ENCODE peak calls at places on chromosomes 4 and X, in four cellular contexts. B is K562, Q is cardiac fibroblast, E is tibial artery. K is an unnamed sample.
A peak's percentile ranks its signal among the peaks of the same experiment; 100 is the strongest.

GRCh38 chr4:124431663-124432192 is 280.8 kb downstream of the ANKRD50 start:
- DNase-seq in E (no peak), B (no peak), Q (no peak), K (no peak)

GRCh38 chr4:185218312-185218711 is 8.9 kb downstream of the SNX25 start:
- DNase-seq in E (no peak), B (no peak), Q (no peak), K (no peak)

GRCh38 chr4:154313004-154313587 is 178.5 kb downstream of the DCHS2 start:
- DNase-seq in B (no peak), Q (no peak), E (no peak), K (no peak)

GRCh38 chr4:112213850-112214249 is 17.7 kb upstream of the AP1AR start:
- DNase-seq in B (no peak), E (no peak), Q (peak; percentile 73), K (no peak)

GRCh38 chrX:15107367-15107988 is 162.4 kb downstream of the ASB9 start:
- DNase-seq in B (no peak), E (no peak), Q (no peak), K (no peak)

GRCh38 chr4:168028568-168028967 is 63.8 kb upstream of the ANXA10 start:
- DNase-seq in Q (peak; percentile 22), B (no peak), E (no peak), K (no peak)

GRCh38 chrX:120452131-120452530 is 17.0 kb downstream of the LAMP2 start:
- DNase-seq in Q (peak; percentile 46), E (no peak), B (no peak), K (no peak)

GRCh38 chrX:80306007-80306406 is 114.2 kb upstream of the TENT5D start:
- DNase-seq in Q (no peak), B (no peak), E (no peak), K (no peak)

GRCh38 chr4:39228377-39228776 is 46.0 kb downstream of the WDR19 start:
- DNase-seq in B (no peak), Q (no peak), E (no peak), K (no peak)

GRCh38 chr4:44145868-44146267 is 302.7 kb downstream of the KCTD8 start:
- DNase-seq in Q (peak; percentile 0), B (no peak), E (no peak), K (no peak)

GRCh38 chrX:54180403-54180802 is 2.7 kb downstream of the FAM120C start:
- DNase-seq in Q (peak; percentile 20), E (no peak), B (no peak), K (no peak)

GRCh38 chr4:146336413-146336807 is 122.1 kb downstream of the REELD1 start:
- DNase-seq in E (no peak), B (no peak), Q (no peak), K (no peak)

GRCh38 chr4:173281420-173282333 is 52.5 kb downstream of the HMGB2 start:
- DNase-seq in Q (no peak), B (no peak), E (no peak), K (no peak)

GRCh38 chrX:100478714-100479113 is 68.6 kb upstream of the PCDH19 start:
- DNase-seq in Q (no peak), B (no peak), E (no peak), K (no peak)

GRCh38 chr4:26330946-26331345 is 10.1 kb downstream of the RBPJ start:
- DNase-seq in B (no peak), Q (no peak), E (no peak), K (peak; percentile 18)

GRCh38 chr4:28226962-28227361 is 1366.3 kb downstream of the STIM2 start:
- DNase-seq in Q (no peak), E (no peak), B (no peak), K (no peak)

GRCh38 chrX:57406149-57406548 is 119.6 kb downstream of the FAAH2 start:
- DNase-seq in Q (no peak), B (no peak), E (no peak), K (no peak)

GRCh38 chrX:73262991-73263390 is 48.3 kb upstream of the NAP1L2 start:
- DNase-seq in E (no peak), B (no peak), Q (no peak), K (no peak)

GRCh38 chr4:16591867-16592266 is 306.6 kb downstream of the LDB2 start:
- DNase-seq in B (no peak), E (no peak), Q (peak; percentile 86), K (no peak)

GRCh38 chr4:176849076-176849475 is 56.4 kb upstream of the VEGFC start:
- DNase-seq in E (no peak), Q (no peak), B (no peak), K (no peak)

GRCh38 chrX:154123241-154124219 is 20.5 kb upstream of the OPN1LW start:
- DNase-seq in E (no peak), B (peak; percentile 71), Q (peak; percentile 4), K (peak; percentile 31)

GRCh38 chr4:34771632-34772031 is 1472.7 kb downstream of the ARAP2 start:
- DNase-seq in E (no peak), B (no peak), Q (no peak), K (no peak)

GRCh38 chr4:61805979-61806378 is 605.9 kb downstream of the ADGRL3 start:
- DNase-seq in Q (no peak), E (no peak), B (no peak), K (no peak)

DNA sequence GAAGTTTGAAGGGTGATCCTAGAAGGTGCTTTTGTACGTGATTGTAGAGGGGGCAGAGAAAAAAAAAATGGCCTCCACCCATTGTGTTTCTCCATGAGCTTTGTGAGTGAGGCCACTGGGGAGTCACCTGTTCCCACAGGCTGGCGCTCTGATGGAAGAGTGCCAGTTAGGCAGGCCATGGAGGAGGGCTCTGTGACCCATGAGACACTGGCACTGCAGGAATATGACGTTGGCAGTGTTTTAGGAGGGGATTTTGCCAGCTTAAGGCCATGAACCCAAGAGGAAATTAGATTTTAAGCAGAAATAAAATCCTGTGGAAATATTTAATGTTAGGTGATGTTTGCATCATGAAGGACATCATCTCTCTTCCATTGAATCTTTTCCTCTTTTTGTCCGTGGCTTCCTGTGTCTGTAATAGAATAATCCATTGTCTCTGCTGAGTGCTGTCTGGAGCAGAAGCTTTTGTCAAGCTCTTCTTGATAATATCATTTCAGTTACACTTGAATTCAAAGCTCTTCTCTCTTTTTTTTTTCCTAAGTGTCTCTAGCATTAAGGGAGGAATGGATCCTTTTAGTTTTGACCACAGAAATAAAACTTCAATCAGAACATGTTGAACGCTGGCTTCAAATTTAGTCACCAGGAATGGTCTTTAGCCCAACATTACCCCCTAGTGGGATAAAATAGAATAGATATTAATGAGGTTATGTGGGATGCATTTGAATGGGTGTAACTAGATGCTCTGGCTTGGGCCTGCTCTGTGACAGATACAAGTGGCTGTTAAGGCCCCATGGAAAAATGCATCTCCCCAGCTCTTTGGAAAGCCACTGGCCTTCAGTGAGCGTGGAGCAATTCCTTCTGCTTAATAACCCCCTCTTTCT is 41.0 kb upstream of the UCP1 start:
- DNase-seq in E (no peak), Q (peak; percentile 61), B (peak; percentile 37), K (no peak)
- TF ChIP-seq CTCF in E (peak; percentile 49), Q (peak; percentile 40), B (peak; percentile 46), K (peak; percentile 67)

DNA sequence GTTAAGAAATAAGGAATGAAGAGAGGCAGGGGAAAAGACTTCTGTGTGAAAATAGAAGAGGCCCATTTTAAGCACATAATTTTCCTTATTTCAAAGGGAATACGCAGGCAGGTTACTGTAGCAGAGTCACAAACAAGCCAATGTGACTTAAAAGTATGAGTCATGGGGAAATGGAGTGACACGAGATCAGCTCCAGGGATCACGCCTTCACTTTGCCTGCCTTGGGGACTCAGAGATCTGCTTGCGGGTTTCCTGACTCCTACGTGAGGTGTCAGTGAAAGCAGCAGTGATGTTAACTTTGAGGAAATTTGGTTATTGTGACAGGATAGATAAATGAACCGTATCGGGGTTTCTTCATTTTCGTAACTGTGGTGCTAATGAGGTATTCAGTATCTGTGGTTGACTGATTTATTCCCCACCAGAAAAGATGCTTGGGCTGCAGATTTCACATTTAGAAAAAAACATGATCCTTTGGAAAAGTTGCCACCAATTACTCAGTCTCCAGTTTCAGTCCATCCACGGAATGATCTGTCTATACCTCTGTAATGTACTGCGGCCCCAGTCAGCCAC is 383.3 kb upstream of the ZFP42 start:
- DNase-seq in Q (no peak), B (no peak), E (no peak), K (no peak)
- TF ChIP-seq CTCF in Q (no peak), B (no peak), E (no peak), K (no peak)

DNA sequence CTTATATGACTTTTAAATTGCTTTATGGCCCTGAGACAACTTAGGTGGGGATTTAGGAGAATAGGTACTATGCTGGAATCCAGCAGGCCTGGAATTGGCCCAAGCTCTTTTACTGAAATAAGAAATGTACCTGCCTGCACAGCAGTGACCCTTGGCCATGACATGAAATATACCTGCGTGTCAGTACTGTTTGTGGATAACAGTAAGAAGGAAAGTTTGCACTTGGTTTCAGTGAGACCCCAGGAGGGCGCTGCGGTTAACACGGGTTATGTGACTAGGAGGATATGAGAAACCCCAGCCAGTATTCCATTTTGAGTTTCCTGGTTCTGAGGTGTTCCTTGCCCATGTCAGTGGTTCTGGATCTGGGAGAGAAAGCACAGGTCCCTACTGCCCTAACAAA is 5.3 kb downstream of the MTM1 start:
- DNase-seq in B (no peak), Q (no peak), E (no peak), K (no peak)
- TF ChIP-seq CTCF in B (no peak), Q (no peak), E (no peak), K (no peak)

GRCh38 chr4:1578968-1579833 is 104.9 kb downstream of the FAM53A start:
- DNase-seq in E (peak; percentile 88), B (peak; percentile 81), Q (peak; percentile 84), K (peak; percentile 68)
- TF ChIP-seq CTCF in E (peak; percentile 20), B (peak; percentile 61), Q (peak; percentile 12), K (peak; percentile 79)

DNA sequence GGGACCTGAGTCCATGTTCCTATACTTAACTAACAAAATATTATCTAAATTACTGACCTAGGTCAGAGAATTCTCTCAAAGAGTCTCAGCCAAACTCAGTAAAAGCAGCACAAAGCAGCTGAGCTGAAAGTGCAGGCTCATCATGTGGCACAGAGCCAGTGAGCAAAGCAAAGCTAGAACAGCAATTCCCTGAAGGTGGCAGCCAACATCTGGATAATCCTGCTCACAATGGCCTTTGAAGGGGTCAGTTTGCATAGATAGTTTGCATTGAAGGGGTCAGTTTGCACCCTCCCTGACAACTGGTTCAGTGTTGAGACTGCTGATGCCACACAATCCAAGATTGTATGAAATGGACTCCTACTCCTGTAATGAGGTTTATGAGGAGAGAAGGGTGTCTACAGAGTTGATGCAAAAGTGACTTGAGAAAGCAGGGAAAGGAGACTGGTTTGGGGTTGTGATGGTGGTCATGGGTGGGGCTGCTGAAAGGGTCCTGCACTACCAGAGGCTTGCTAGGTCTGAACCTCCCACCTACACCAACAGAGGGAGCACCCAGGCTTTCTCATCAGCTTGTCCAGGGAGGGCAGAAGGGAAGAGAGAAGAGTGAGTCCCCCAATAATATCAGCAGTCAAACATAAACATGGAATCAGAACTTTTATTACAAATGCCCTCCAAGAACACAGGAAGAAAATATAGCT is 39.7 kb downstream of the TRIM61 start:
- DNase-seq in B (no peak), Q (peak; percentile 50), E (no peak), K (no peak)
- TF ChIP-seq CTCF in B (peak; percentile 14), Q (peak; percentile 9), E (no peak), K (no peak)

DNA sequence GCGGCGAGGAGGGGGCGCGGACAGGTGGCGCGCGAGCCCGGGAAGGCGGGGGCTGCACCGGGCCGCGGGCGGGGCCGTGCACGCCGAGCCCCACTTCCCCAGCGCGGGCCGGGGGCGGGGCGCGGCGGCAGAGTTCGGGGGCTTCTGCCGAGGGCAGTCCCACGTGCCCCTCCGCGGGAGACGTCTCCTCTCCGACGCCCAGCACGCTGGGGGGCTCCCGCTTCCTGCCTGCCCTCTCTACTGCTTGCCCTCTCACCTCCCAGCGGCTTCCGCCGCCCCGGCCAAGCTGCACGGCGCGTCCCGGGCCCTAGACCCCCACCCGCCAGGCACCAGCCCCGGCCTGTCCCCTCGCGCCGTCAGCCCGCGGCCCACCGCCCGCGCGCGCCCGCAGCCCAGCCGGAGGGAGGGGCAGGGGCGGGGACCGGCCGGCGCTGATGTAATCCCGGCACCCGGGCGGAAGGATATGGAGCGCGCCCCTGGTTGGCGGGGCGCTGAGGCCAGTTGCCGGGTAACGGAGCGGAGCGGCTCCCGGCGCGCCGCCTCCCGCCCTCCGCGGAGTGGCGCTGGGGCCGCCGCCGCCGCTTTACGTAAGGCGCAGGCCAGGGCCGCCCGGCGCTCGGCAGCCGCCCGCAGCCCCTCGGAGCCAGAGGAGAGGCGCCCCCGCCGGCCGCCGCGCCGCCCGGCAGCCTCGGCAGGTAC is at the start of gene KIAA0232:
- DNase-seq in Q (peak; percentile 97), E (peak; percentile 95), B (peak; percentile 96), K (peak; percentile 92)
- TF ChIP-seq CTCF in Q (no peak), E (no peak), B (peak; percentile 32), K (no peak)

K was measured in endothelial cell.